ENCODE peak calls at places on chromosome 17, in six cellular contexts. U is colonic mucosa, S is IMR-90, E is NT2/D1, J is H1, K is mammary epithelial cell. G is an unnamed sample.

GRCh38 chr17:39921323-39921722 is 2.9 kb upstream of the GSDMB start:
- DNase-seq in U (no peak), E (no peak), K (no peak), S (no peak), J (no peak), G (no peak)

GRCh38 chr17:51455931-51456330 is 195.6 kb downstream of the UTP18 start:
- DNase-seq in K (no peak), J (no peak), S (no peak), U (no peak), E (no peak), G (no peak)

GRCh38 chr17:29563816-29564215 is 3.0 kb downstream of the ABHD15 start:
- DNase-seq in J (peak; percentile 16), E (no peak), U (no peak), K (no peak), S (no peak), G (no peak)

GRCh38 chr17:43671075-43671692 is 9.5 kb upstream of the MEOX1 start:
- DNase-seq in K (no peak), J (no peak), E (no peak), U (no peak), S (no peak), G (no peak)

GRCh38 chr17:79340771-79341528 is 266.3 kb downstream of the ENGASE start:
- DNase-seq in S (no peak), K (no peak), U (no peak), J (no peak), E (no peak), G (no peak)

GRCh38 chr17:38571833-38572274 is 33.9 kb downstream of the SRCIN1 start:
- DNase-seq in U (no peak), J (no peak), K (no peak), S (no peak), E (no peak), G (no peak)

GRCh38 chr17:7043544-7044268 is at the start of gene SLC16A11:
- DNase-seq in J (peak; percentile 75), E (no peak), S (peak; percentile 21), U (peak; percentile 59), K (no peak), G (no peak)

GRCh38 chr17:57574040-57574513 is 171.0 kb downstream of the CCDC182 start:
- DNase-seq in S (peak; percentile 43), K (no peak), J (no peak), E (no peak), U (peak; percentile 31), G (peak; percentile 51)

GRCh38 chr17:79192503-79193500 is 118.2 kb downstream of the ENGASE start:
- DNase-seq in K (peak; percentile 16), U (no peak), J (peak; percentile 91), S (peak; percentile 11), E (peak; percentile 64), G (peak; percentile 10)

GRCh38 chr17:41976142-41976768 is 9.7 kb downstream of the CNP start:
- DNase-seq in E (no peak), U (no peak), K (no peak), J (no peak), S (no peak), G (no peak)
- H3K36me3 ChIP-seq in E (peaks cover 83% of the 10 kb centered on the region), U (peaks cover 14% of the 10 kb centered on the region), K (peaks cover 20% of the 10 kb centered on the region), J (peaks cover 77% of the 10 kb centered on the region), S (peaks cover 69% of the 10 kb centered on the region), G (peaks cover 42% of the 10 kb centered on the region)

DNA sequence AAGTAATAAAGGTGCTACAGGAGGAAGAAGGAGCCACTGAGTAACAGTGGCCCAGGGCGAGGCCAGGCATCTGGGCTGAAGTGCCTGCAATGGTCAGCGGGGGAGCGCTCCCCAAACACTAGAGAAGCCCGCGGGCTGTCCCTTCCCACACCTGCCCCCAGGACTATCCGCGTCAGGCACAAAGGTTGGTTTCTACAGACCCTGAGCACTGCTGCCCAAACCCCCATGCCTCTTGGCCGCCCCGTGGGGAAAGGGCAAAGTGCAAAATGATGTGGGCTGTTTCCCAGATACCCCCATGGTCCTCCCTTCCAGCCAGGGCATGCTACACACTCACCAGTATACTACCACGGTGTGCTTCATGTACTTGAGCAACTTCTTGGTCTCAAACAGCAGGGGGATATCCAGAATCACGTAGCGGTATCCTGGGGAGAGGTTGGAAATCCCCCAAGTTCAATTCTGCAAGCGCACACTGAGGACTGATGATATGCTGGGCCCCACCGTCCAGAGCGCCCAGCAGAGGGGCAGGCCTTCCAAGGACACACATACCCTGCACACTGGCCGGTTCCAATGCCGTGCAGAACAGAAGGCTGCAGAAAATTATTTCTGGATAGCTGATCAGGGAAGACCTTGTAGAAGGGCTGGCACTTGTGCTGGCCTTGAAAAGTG is 21.5 kb downstream of the DCAKD start:
- DNase-seq in E (no peak), K (no peak), U (no peak), J (no peak), S (no peak), G (no peak)
- H3K9ac ChIP-seq in E (no peak overlapping the region), K (no peak overlapping the region), U (no peak overlapping the region), J (no peak overlapping the region), S (no peak overlapping the region), G (no peak overlapping the region)

DNA sequence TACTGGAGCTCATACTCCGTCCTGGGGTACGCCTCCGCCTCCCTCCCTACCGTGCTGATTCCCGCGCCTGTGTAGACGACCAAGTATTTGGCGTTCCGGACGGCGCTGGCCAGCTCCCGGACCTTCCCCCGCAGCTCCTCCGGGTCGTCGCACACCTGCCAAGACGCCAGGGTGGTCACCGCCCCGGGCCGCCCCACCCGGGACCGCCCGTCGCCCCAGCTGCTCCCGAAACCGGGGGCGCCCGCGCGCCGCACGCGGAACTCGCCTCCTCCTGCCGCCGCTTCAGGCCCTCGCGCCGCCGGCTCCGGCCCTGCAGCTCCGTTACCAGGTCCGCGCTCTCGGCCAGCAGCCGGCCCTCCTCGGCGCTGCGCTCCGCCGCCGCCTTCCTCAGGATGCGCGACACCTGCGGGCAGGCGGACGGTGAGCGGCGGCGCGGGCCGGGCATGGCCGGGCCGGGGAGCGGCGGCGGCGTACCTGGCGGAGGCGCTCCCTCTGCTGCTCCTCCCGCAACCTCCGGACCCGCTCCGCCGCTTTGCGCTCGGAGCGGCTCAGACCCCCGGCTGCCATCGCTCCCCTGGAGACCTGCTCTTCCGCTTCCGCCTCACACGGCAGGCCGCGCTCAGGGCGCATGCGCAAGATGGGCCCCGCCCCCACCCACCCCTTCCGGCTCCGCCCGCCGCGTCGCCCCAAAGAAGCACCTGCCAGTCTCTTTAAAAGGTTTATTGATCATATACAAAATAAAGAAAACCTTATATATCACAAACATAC is at the start of gene SIRT7:
- DNase-seq in E (peak; percentile 40), U (peak; percentile 79), S (peak; percentile 58), J (peak; percentile 83), K (peak; percentile 63), G (no peak)
- H3K36me3 ChIP-seq in E (peaks cover 79% of the 10 kb centered on the region), U (peaks cover 13% of the 10 kb centered on the region), S (peaks cover 64% of the 10 kb centered on the region), J (peaks cover 26% of the 10 kb centered on the region), K (peaks cover 9% of the 10 kb centered on the region), G (peaks cover 12% of the 10 kb centered on the region)

GRCh38 chr17:82900741-82901140 is 60.9 kb upstream of the ZNF750 start:
- DNase-seq in S (peak; percentile 32), U (no peak), E (no peak), K (no peak), J (no peak), G (peak; percentile 41)
- H3K9ac ChIP-seq in S (no peak overlapping the region), U (no peak overlapping the region), E (no peak overlapping the region), K (no peak overlapping the region), J (no peak overlapping the region), G (no peak overlapping the region)

DNA sequence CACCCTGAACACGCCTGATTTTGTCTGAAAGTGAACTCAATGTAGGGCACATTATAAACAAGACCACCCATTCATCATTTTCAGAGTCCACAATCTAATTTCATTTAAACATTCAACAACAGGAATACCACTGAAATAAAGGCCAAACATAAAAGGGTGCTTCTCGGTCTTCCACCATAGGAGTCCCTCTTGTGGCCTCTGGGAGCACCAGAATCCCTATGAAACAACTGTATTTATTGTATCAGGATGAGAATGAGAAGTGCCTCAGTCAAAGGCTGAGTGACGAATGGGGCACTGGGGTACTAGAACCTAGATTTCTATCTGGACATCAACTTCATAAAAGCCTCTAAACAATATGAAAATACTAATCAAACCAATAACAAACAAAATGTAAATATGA is 40.4 kb downstream of the NXPH3 start:
- DNase-seq in U (no peak), K (no peak), S (no peak), J (no peak), E (no peak), G (no peak)
- H3K36me3 ChIP-seq in U (peaks cover 11% of the 10 kb centered on the region), K (peaks cover 9% of the 10 kb centered on the region), S (peaks cover 28% of the 10 kb centered on the region), J (peaks cover 20% of the 10 kb centered on the region), E (peaks cover 50% of the 10 kb centered on the region), G (peaks cover 13% of the 10 kb centered on the region)

GRCh38 chr17:4959261-4959965 is 8.2 kb downstream of the SPAG7 start:
- DNase-seq in S (no peak), U (no peak), E (no peak), K (no peak), J (no peak), G (no peak)
- H3K9ac ChIP-seq in S (no peak overlapping the region), U (no peak overlapping the region), E (no peak overlapping the region), K (no peak overlapping the region), J (no peak overlapping the region), G (no peak overlapping the region)

G was measured in astrocyte.